ENCODE peak calls at places on chromosomes 4 and X, in five cellular contexts. Q is retinal pigment epithelial cell, A is astrocyte of the cerebellum, G is A549, U is K562. T is an unnamed sample.

GRCh38 chr4:102610476-102610875 is 109.3 kb downstream of the NFKB1 start:
- DNase-seq in Q (no peak), A (no peak), G (no peak), U (no peak), T (no peak)

GRCh38 chr4:177442623-177443155 is 452 bp upstream of the AGA start:
- DNase-seq in Q (no peak), A (no peak), G (no peak), U (peak), T (no peak)

GRCh38 chr4:1939664-1940509 is 68.7 kb downstream of the NSD2 start:
- DNase-seq in Q (peak), A (peak), G (no peak), U (no peak), T (no peak)

GRCh38 chr4:143397335-143397734 is 60.7 kb downstream of the GAB1 start:
- DNase-seq in Q (no peak), A (no peak), G (no peak), U (no peak), T (no peak)

GRCh38 chr4:94408549-94409374 is 43.0 kb upstream of the PDLIM5 start:
- DNase-seq in Q (peak), A (no peak), G (no peak), U (peak), T (no peak)

GRCh38 chr4:52037730-52038108 is 380 bp downstream of the SGCB start:
- DNase-seq in Q (no peak), A (no peak), G (peak), U (no peak), T (no peak)

GRCh38 chr4:15918484-15919129 is 19.9 kb downstream of the FGFBP1 start:
- DNase-seq in Q (no peak), A (no peak), G (no peak), U (no peak), T (no peak)

GRCh38 chr4:8834681-8835220 is 36.9 kb downstream of the HMX1 start:
- DNase-seq in Q (no peak), A (no peak), G (no peak), U (no peak), T (no peak)

GRCh38 chrX:120251471-120252011 is 929 bp downstream of the ZBTB33 start:
- DNase-seq in Q (no peak), A (no peak), G (peak), U (peak), T (no peak)

GRCh38 chrX:76433219-76433618 is 5.7 kb downstream of the MAGEE1 start:
- DNase-seq in Q (no peak), A (no peak), G (no peak), U (no peak), T (no peak)

GRCh38 chr4:126137782-126138170 is 823.0 kb downstream of the FAT4 start:
- DNase-seq in Q (peak), A (no peak), G (no peak), U (no peak), T (no peak)

GRCh38 chr4:144562019-144562740 is 83.8 kb upstream of the HHIP start:
- DNase-seq in Q (no peak), A (no peak), G (no peak), U (no peak), T (no peak)

GRCh38 chrX:1124531-1124930 is 87.9 kb downstream of the CRLF2 start:
- DNase-seq in Q (no peak), A (no peak), G (no peak), U (no peak), T (no peak)
- H3K4me3 ChIP-seq in Q (no peak), A (no peak), G (no peak), U (no peak), T (no peak)

GRCh38 chr4:88812420-88812819 is 114.8 kb upstream of the NAP1L5 start:
- DNase-seq in Q (no peak), A (no peak), G (no peak), U (no peak), T (no peak)

GRCh38 chr4:88811904-88812303 is 114.3 kb upstream of the NAP1L5 start:
- DNase-seq in Q (no peak), A (no peak), G (no peak), U (no peak), T (no peak)

GRCh38 chr4:88812976-88813375 is 115.3 kb upstream of the NAP1L5 start:
- DNase-seq in Q (no peak), A (no peak), G (no peak), U (no peak), T (no peak)

GRCh38 chr4:88807499-88807898 is 109.9 kb upstream of the NAP1L5 start:
- DNase-seq in Q (peak), A (no peak), G (no peak), U (no peak), T (no peak)

GRCh38 chr4:88809561-88810219 is 112.1 kb upstream of the NAP1L5 start:
- DNase-seq in Q (no peak), A (no peak), G (no peak), U (no peak), T (no peak)
- H3K4me3 ChIP-seq in Q (no peak), A (no peak), G (no peak), U (no peak), T (no peak)

GRCh38 chr4:98574816-98575215 is 83.6 kb downstream of the TSPAN5 start:
- DNase-seq in Q (no peak), A (no peak), G (no peak), U (no peak), T (no peak)

GRCh38 chr4:98573791-98574190 is 84.6 kb downstream of the TSPAN5 start:
- DNase-seq in Q (no peak), A (no peak), G (no peak), U (no peak), T (no peak)

GRCh38 chr4:98581126-98581525 is 77.3 kb downstream of the TSPAN5 start:
- DNase-seq in Q (no peak), A (no peak), G (no peak), U (no peak), T (no peak)

GRCh38 chr4:98572697-98573096 is 85.7 kb downstream of the TSPAN5 start:
- DNase-seq in Q (no peak), A (no peak), G (no peak), U (no peak), T (no peak)

DNA sequence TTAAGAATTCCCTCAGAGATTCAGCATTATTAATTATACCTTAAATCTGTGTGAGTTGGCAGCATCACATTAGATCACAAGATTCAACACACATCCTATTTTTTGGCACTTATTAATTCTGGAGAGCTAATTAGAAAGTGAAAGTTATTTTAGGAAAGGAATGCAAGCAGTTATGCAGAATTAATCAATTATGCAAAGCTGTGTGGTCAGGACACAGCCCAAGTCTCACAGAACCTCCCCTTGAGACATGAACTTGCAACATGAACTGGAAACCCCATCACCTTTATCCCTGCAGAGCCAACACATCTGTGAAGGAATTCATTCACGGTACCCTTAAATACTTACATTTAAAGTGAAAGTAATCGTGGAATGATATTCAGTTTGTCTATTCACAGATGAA is 80.5 kb downstream of the TSPAN5 start:
- DNase-seq in Q (peak), A (peak), G (no peak), U (no peak), T (no peak)
- H3K4me3 ChIP-seq in Q (no peak), A (no peak), G (no peak), U (no peak), T (no peak)

GRCh38 chrX:91435465-91435864 is 826 bp downstream of the PABPC5 start:
- DNase-seq in Q (no peak), A (no peak), G (no peak), U (no peak), T (no peak)
- H3K4me3 ChIP-seq in Q (peak), A (peak), G (no peak), U (no peak), T (no peak)

DNA sequence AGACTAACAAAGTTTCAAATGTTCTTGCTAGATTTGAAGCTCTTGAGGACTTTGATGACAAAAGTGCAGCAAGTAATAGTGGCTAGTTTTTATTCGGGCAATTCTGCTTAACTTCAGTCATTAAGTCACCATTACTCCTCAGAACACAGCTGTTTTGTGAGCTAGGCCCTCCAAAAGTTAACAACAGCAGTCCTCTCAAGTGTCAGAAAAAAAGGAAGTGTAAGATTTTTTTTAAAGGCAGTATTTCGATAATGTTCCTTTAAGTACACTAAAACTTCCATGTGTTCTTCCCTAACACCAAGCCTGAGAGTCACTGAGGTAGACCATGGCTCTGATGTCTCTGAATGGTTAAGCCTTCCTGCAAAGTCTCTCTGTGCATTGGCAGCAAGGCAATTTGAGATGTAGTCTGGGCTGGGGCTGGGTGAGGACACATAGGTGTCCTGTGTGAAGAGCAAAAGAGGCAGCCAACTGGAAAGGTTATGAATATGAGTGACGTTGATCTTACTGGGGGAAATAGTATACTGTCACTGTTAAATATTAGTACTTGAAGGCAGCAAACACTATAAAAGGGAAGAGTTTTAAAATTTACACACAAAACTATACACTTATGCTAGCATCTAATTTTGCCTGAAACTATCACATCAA is 174.0 kb upstream of the MAP3K15 start:
- DNase-seq in Q (no peak), A (no peak), G (no peak), U (no peak), T (no peak)
- H3K4me3 ChIP-seq in Q (no peak), A (no peak), G (no peak), U (no peak), T (no peak)

GRCh38 chrX:50818986-50819385 is 5.0 kb upstream of the SHROOM4 start:
- DNase-seq in Q (no peak), A (no peak), G (no peak), U (no peak), T (no peak)

GRCh38 chrX:50812995-50813842 is 775 bp downstream of the SHROOM4 start:
- DNase-seq in Q (no peak), A (no peak), G (peak), U (no peak), T (peak)

GRCh38 chrX:50814701-50815476 is 895 bp upstream of the SHROOM4 start:
- DNase-seq in Q (no peak), A (no peak), G (no peak), U (no peak), T (no peak)

DNA sequence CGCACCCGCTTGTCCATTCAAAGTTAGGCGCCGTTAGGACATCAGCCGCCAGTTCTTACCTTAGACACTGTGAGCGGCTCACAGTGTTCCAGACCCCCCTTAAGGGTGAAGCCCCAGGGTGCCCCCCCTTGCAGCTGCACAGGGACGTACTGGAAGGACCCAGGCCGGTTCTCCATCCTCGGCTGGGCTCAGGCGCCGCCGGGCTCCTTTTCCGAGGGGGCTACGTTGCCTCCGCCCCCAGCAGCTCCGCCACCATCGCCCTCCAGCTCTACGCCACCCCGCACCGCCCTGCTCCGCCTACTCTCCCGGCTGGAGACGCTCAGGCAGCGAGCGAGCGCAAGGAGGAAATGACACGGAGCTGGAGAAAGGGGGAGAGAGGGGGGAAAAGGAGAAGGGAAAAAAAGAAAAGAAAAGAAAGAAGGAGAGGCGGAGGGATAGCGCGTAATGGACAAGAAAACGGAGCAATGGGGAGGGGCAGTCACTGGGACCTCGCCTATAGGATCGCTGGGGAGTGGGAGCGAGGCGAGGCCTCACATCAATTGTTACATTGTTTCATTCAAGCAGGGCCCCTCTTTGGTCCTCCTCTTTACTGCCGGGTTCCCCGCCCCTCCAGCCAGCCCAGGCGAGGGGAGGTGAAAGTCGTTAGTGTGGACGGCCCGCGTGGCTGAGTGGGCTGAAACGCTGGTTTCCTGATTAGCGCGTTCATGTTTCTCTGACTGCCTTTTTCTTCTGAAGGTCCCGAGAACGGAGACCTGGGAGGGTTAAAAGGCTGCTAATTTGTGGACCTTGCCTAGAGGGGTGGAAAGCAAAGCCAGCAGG is at the start of gene SHROOM4:
- DNase-seq in Q (no peak), A (no peak), G (no peak), U (no peak), T (peak)
- H3K4me3 ChIP-seq in Q (peak), A (peak), G (peak), U (no peak), T (peak)

DNA sequence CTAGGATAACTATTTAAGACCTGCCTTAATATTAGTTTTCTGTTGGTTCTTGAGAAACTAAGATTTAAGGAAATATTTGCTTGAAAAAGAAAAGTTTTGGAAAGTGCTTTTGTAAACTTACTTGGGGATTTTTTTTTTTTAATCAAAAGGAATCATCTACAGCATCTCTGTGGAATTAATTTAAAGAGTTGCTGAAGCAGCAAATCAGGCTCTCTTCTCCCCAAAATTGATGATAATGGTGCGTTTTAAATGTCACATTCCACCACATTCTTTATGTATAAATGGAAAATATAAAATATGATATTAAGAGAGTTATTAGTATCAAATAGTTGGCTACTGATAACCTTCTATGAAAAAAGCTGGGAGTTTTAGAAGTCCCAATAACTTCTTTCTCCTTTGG is 4.2 kb downstream of the KLF3 start:
- DNase-seq in Q (no peak), A (no peak), G (no peak), U (no peak), T (no peak)
- H3K4me3 ChIP-seq in Q (no peak), A (no peak), G (peak), U (no peak), T (no peak)

DNA sequence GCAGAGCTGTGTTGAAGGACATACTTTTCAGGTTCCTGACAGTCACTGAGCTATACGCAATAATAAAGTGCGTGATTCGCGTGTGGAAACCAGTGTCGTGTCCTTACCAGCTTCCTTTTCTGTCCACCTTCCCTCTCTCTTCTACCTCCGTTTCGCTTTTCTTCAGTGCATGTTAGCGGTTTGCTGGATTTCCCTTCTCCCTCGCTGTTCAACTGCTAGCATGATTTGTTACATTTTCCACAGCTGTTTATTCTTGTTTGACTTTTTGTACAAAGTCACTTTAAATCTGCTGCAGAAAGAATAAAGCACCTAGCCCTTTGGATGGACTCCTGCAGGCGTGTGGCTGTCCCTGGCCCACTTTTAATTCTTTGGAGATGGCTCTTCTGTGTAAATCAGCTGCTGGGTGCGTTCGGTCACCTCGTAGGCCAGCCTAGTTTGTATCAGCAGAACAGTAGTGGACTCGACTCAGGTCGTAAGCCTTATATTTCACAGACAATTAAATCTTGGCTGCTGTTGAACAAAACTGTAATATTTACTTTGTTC is 8.9 kb upstream of the HAND2 start:
- DNase-seq in Q (no peak), A (no peak), G (no peak), U (no peak), T (peak)
- H3K4me3 ChIP-seq in Q (peak), A (no peak), G (peak), U (peak), T (no peak)

GRCh38 chrX:150365953-150366911 is 3.1 kb downstream of the MAMLD1 start:
- DNase-seq in Q (no peak), A (no peak), G (no peak), U (peak), T (peak)
- H3K4me3 ChIP-seq in Q (peak), A (peak), G (peak), U (no peak), T (peak)

DNA sequence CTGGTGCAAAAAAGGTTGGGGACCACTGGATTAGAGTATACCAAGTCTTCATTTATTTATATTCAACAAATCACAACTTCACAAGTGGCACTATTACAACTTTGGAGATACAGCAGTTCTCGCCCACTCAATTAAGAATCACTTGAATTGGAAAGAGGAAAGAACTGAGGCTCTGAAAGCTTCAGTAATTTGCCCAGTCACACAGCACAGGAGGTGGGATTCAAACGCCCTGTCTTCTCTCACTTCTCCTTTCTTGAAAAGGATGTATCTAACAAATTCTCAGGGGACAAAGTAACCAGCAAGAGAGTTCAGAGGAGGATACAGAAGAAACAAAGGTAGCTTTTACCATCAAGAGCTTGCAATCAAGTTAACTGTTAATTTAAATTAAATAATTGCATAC is 12.4 kb downstream of the SMIM14 start:
- DNase-seq in Q (no peak), A (no peak), G (no peak), U (no peak), T (no peak)
- H3K4me3 ChIP-seq in Q (no peak), A (no peak), G (no peak), U (no peak), T (no peak)